ENCODE peak calls at places on chromosomes 4 and X, in seven cellular contexts. U is H1, X is HCT116, I is GM12878, G is HepG2, E is SK-N-SH, R is K562. Y is an unnamed sample.

GRCh38 chr4:58935336-58935735 is 1825.2 kb upstream of the IGFBP7 start:
- DNase-seq in U (no peak), X (no peak), I (no peak), G (no peak), E (no peak), R (no peak), Y (no peak)

GRCh38 chrX:140092121-140092520 is 126.8 kb upstream of the CXorf66 start:
- DNase-seq in U (no peak), X (no peak), I (no peak), G (no peak), E (no peak), R (no peak), Y (no peak)

GRCh38 chr4:4327652-4328121 is 37.6 kb downstream of the ZBTB49 start:
- DNase-seq in U (peak), X (no peak), I (no peak), G (peak), E (peak), R (peak), Y (peak)

GRCh38 chr4:16819652-16820051 is 78.8 kb downstream of the LDB2 start:
- DNase-seq in U (no peak), X (no peak), I (no peak), G (no peak), E (no peak), R (no peak), Y (no peak)

GRCh38 chr4:153207561-153207960 is 3.3 kb downstream of the TRIM2 start:
- DNase-seq in U (no peak), X (no peak), I (no peak), G (peak), E (peak), R (peak), Y (no peak)

GRCh38 chr4:7750508-7750907 is 189.2 kb downstream of the AFAP1 start:
- DNase-seq in U (no peak), X (no peak), I (no peak), G (no peak), E (no peak), R (no peak), Y (no peak)

GRCh38 chr4:184281231-184282139 is 63.8 kb upstream of the ENPP6 start:
- DNase-seq in U (peak), X (no peak), I (peak), G (no peak), E (no peak), R (no peak), Y (no peak)

GRCh38 chr4:40550900-40551546 is 78.6 kb downstream of the RBM47 start:
- DNase-seq in U (no peak), X (peak), I (peak), G (peak), E (no peak), R (peak), Y (no peak)

GRCh38 chrX:150984164-150984824 is 1.2 kb downstream of the HMGB3 start:
- DNase-seq in U (no peak), X (no peak), I (no peak), G (no peak), E (peak), R (peak), Y (no peak)

GRCh38 chr4:7120341-7120740 is 52.5 kb upstream of the GRPEL1 start:
- DNase-seq in U (no peak), X (peak), I (no peak), G (no peak), E (peak), R (peak), Y (no peak)

GRCh38 chr4:48403779-48404178 is 62.5 kb downstream of the SLAIN2 start:
- DNase-seq in U (no peak), X (no peak), I (no peak), G (no peak), E (no peak), R (no peak), Y (no peak)

GRCh38 chr4:472881-473574 is 25.9 kb downstream of the ZNF721 start:
- DNase-seq in U (no peak), X (no peak), I (no peak), G (no peak), E (peak), R (peak), Y (peak)

GRCh38 chr4:151147000-151147399 is 47.6 kb downstream of the RPS3A start:
- DNase-seq in U (no peak), X (no peak), I (no peak), G (no peak), E (no peak), R (no peak), Y (no peak)

GRCh38 chrX:151505796-151506195 is 57.7 kb upstream of the PASD1 start:
- DNase-seq in U (peak), X (peak), I (no peak), G (peak), E (peak), R (peak), Y (no peak)

GRCh38 chr4:76948441-76949292 is 885 bp upstream of the SEPTIN11 start:
- DNase-seq in U (no peak), X (peak), I (peak), G (peak), E (peak), R (peak), Y (peak)
- TF ChIP-seq YY1 in U (peak), X (peak), I (peak), G (peak), E (no peak), R (peak), Y (no peak)

DNA sequence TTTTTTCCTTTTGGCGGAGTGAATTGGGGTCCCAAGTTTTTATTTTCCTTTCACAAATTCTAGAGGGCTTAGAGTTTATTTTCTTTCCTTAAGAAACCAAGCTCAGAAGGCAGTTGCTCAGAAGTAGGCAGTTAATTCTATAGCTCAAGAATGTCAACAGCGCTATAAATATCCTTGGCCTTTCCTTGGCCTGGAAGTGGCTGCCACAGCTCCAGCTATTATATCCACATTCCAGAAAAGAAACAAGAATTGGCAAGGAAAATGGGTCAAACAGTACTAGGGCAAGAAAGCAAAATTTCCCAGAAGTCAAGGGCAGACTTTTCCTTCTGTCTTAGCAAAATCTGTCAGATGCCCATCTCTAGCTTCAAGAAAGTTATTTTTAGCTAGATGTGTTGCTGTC is 31.0 kb downstream of the SLC10A6 start:
- DNase-seq in U (no peak), X (no peak), I (no peak), G (no peak), E (no peak), R (no peak), Y (no peak)
- TF ChIP-seq YY1 in U (no peak), X (no peak), I (no peak), G (no peak), E (no peak), R (no peak), Y (no peak)

DNA sequence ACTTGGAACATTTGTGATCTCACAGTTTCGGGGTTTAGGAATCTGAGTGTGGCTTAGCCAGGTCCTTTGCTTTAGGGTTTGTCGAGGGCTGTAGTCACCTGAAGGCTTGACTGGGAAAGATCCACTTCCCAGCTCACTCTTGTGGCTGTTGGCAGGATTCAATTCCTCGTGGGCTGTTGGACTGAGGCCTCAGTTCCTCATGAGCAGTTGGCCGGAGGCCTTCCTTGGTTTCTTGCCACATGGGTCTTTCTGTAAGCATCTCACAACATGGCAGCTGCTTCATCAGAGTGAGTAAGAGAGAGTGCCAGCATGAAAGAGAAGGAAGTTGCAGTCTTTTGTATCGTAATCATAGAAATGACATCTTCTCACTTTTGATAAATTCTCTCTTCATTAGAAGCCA is 11.1 kb downstream of the TXLNG start:
- DNase-seq in U (no peak), X (no peak), I (no peak), G (no peak), E (no peak), R (no peak), Y (no peak)
- TF ChIP-seq YY1 in U (no peak), X (no peak), I (no peak), G (no peak), E (no peak), R (no peak), Y (no peak)

GRCh38 chr4:117096886-117097285 is 11.5 kb upstream of the TRAM1L1 start:
- DNase-seq in U (no peak), X (no peak), I (no peak), G (no peak), E (no peak), R (no peak), Y (no peak)

GRCh38 chr4:117096462-117096861 is 11.1 kb upstream of the TRAM1L1 start:
- DNase-seq in U (no peak), X (no peak), I (no peak), G (no peak), E (no peak), R (no peak), Y (no peak)

GRCh38 chr4:117093581-117093980 is 8.2 kb upstream of the TRAM1L1 start:
- DNase-seq in U (no peak), X (no peak), I (no peak), G (no peak), E (no peak), R (no peak), Y (no peak)
- TF ChIP-seq YY1 in U (no peak), X (no peak), I (no peak), G (no peak), E (no peak), R (no peak), Y (no peak)